ENCODE peak calls at places on chromosome 13, in six cellular contexts. T, O, G, B, S and A are unnamed samples.

GRCh38 chr13:25180795-25181537 is 8.9 kb upstream of the AMER2 start:
- DNase-seq in T (no peak), O (no peak), G (no peak), B (no peak), S (no peak), A (no peak)

GRCh38 chr13:95573226-95573625 is 20.7 kb downstream of the CLDN10 start:
- DNase-seq in T (no peak), O (no peak), G (no peak), B (no peak), S (no peak), A (no peak)

GRCh38 chr13:29483211-29483610 is 112.3 kb downstream of the SLC7A1 start:
- DNase-seq in T (peak), O (no peak), G (no peak), B (no peak), S (no peak), A (peak)

GRCh38 chr13:50843256-50844043 is at the start of gene DLEU7:
- DNase-seq in T (peak), O (no peak), G (no peak), B (no peak), S (no peak), A (no peak)

GRCh38 chr13:79226938-79227337 is 179.1 kb downstream of the RBM26 start:
- DNase-seq in T (no peak), O (no peak), G (no peak), B (no peak), S (no peak), A (no peak)

GRCh38 chr13:98299243-98299953 is 122.3 kb upstream of the RNF113B start:
- DNase-seq in T (no peak), O (no peak), G (no peak), B (no peak), S (no peak), A (no peak)

GRCh38 chr13:113410472-113411201 is 42.7 kb downstream of the ADPRHL1 start:
- DNase-seq in T (peak), O (no peak), G (peak), B (no peak), S (no peak), A (no peak)

GRCh38 chr13:59673301-59673700 is 490.4 kb downstream of the DIAPH3 start:
- DNase-seq in T (no peak), O (no peak), G (no peak), B (no peak), S (no peak), A (no peak)

GRCh38 chr13:44840131-44840530 is 149.1 kb downstream of the NUFIP1 start:
- DNase-seq in T (no peak), O (no peak), G (no peak), B (no peak), S (no peak), A (no peak)

GRCh38 chr13:113951246-113951999 is 22.5 kb downstream of the C13orf46 start:
- DNase-seq in T (peak), O (no peak), G (no peak), B (peak), S (no peak), A (no peak)

GRCh38 chr13:34156841-34157365 is 339.0 kb downstream of the RFC3 start:
- DNase-seq in T (no peak), O (no peak), G (peak), B (peak), S (no peak), A (peak)

GRCh38 chr13:69704311-69704710 is 403.3 kb upstream of the ATXN8OS start:
- DNase-seq in T (no peak), O (no peak), G (peak), B (no peak), S (no peak), A (no peak)

GRCh38 chr13:107211073-107211472 is 643.1 kb upstream of the ARGLU1 start:
- DNase-seq in T (no peak), O (peak), G (peak), B (peak), S (no peak), A (peak)

GRCh38 chr13:112755331-112755730 is 65.5 kb downstream of the ATP11A start:
- DNase-seq in T (no peak), O (no peak), G (no peak), B (no peak), S (no peak), A (no peak)

GRCh38 chr13:94028234-94029145 is 451.0 kb downstream of the DCT start:
- DNase-seq in T (no peak), O (no peak), G (no peak), B (no peak), S (no peak), A (no peak)

GRCh38 chr13:40680659-40681323 is 14.3 kb upstream of the FOXO1 start:
- DNase-seq in T (no peak), O (no peak), G (no peak), B (no peak), S (no peak), A (no peak)

GRCh38 chr13:21318891-21319532 is 140.1 kb downstream of the ZDHHC20 start:
- DNase-seq in T (peak), O (no peak), G (no peak), B (no peak), S (no peak), A (no peak)

GRCh38 chr13:30290812-30291436 is 16.4 kb downstream of the KATNAL1 start:
- DNase-seq in T (no peak), O (no peak), G (no peak), B (no peak), S (no peak), A (no peak)

GRCh38 chr13:98273824-98274786 is 97.0 kb upstream of the RNF113B start:
- DNase-seq in T (no peak), O (no peak), G (no peak), B (no peak), S (no peak), A (no peak)

GRCh38 chr13:36163809-36164308 is 32.7 kb upstream of the DCLK1 start:
- DNase-seq in T (no peak), O (no peak), G (no peak), B (no peak), S (no peak), A (peak)

GRCh38 chr13:26785845-26786630 is 25.5 kb upstream of the GPR12 start:
- DNase-seq in T (peak), O (no peak), G (no peak), B (peak), S (no peak), A (no peak)

GRCh38 chr13:111659842-111660241 is 339.4 kb downstream of the TEX29 start:
- DNase-seq in T (no peak), O (no peak), G (no peak), B (no peak), S (no peak), A (peak)

GRCh38 chr13:114222461-114222968 is 12.2 kb upstream of the CDC16 start:
- DNase-seq in T (peak), O (no peak), G (no peak), B (no peak), S (no peak), A (no peak)

GRCh38 chr13:91247768-91248167 is 99.7 kb upstream of the MIR17HG start:
- DNase-seq in T (no peak), O (no peak), G (peak), B (no peak), S (no peak), A (no peak)

GRCh38 chr13:97261254-97262015 is 39.3 kb downstream of the MBNL2 start:
- DNase-seq in T (peak), O (no peak), G (no peak), B (no peak), S (no peak), A (no peak)

GRCh38 chr13:113061796-113062425 is 43.7 kb upstream of the F7 start:
- DNase-seq in T (no peak), O (no peak), G (no peak), B (no peak), S (no peak), A (no peak)

GRCh38 chr13:77516342-77516789 is 19.1 kb upstream of the SCEL start:
- DNase-seq in T (no peak), O (no peak), G (peak), B (no peak), S (no peak), A (no peak)

GRCh38 chr13:40171566-40171965 is 494.9 kb downstream of the FOXO1 start:
- DNase-seq in T (no peak), O (no peak), G (no peak), B (no peak), S (no peak), A (no peak)

GRCh38 chr13:24851546-24851945 is 87.6 kb downstream of the RNF17 start:
- DNase-seq in T (no peak), O (no peak), G (no peak), B (no peak), S (no peak), A (no peak)

GRCh38 chr13:98480915-98481510 is 95.9 kb downstream of the STK24 start:
- DNase-seq in T (no peak), O (peak), G (no peak), B (peak), S (no peak), A (peak)

GRCh38 chr13:94416454-94417080 is 62.9 kb downstream of the DCT start:
- DNase-seq in T (no peak), O (peak), G (peak), B (no peak), S (no peak), A (no peak)

GRCh38 chr13:27792393-27793218 is at the start of gene GSX1:
- DNase-seq in T (peak), O (no peak), G (peak), B (peak), S (no peak), A (no peak)

GRCh38 chr13:76799696-76800095 is 86.5 kb downstream of the KCTD12 start:
- DNase-seq in T (no peak), O (no peak), G (no peak), B (no peak), S (no peak), A (peak)

GRCh38 chr13:23599083-23599925 is 29.1 kb downstream of the TNFRSF19 start:
- DNase-seq in T (no peak), O (no peak), G (peak), B (no peak), S (no peak), A (no peak)

GRCh38 chr13:28744091-28744536 is 25.3 kb upstream of the SLC46A3 start:
- DNase-seq in T (no peak), O (no peak), G (no peak), B (no peak), S (no peak), A (no peak)